ENCODE peak calls at places on chromosomes 7 and 10, in ten cellular contexts. One of them, this sample, is unnamed.
A peak's percentile ranks its signal among the peaks of the same experiment; 100 is the strongest.

GRCh38 chr10:12348870-12349627 is at the start of gene CAMK1D:
- DNase-seq in stomach: peak; percentile 77
- DNase-seq in sigmoid colon: peak; percentile 94
- DNase-seq in RWPE1: peak; percentile 53
- DNase-seq in Peyer's patch: peak; percentile 89
- DNase-seq in AG04450: peak; percentile 37
- DNase-seq in PC-3: peak; percentile 32
- DNase-seq in ascending aorta: peak; percentile 90
- DNase-seq in neural progenitor cell: peak; percentile 89
- DNase-seq in MM.1S: peak; percentile 89
- DNase-seq in this sample: peak; percentile 90

GRCh38 chr10:70368774-70369482 is 13.5 kb downstream of the LRRC20 start:
- DNase-seq in stomach: no peak
- DNase-seq in sigmoid colon: no peak
- DNase-seq in RWPE1: no peak
- DNase-seq in Peyer's patch: no peak
- DNase-seq in AG04450: no peak
- DNase-seq in PC-3: no peak
- DNase-seq in ascending aorta: no peak
- DNase-seq in neural progenitor cell: no peak
- DNase-seq in MM.1S: no peak
- DNase-seq in this sample: no peak

GRCh38 chr10:131678171-131678570 is 222.6 kb upstream of the PPP2R2D start:
- DNase-seq in stomach: no peak
- DNase-seq in sigmoid colon: no peak
- DNase-seq in RWPE1: no peak
- DNase-seq in Peyer's patch: peak; percentile 32
- DNase-seq in AG04450: no peak
- DNase-seq in PC-3: no peak
- DNase-seq in ascending aorta: no peak
- DNase-seq in neural progenitor cell: no peak
- DNase-seq in MM.1S: no peak
- DNase-seq in this sample: no peak

GRCh38 chr7:22920664-22921063 is 93.3 kb downstream of the HYCC1 start:
- DNase-seq in stomach: no peak
- DNase-seq in sigmoid colon: no peak
- DNase-seq in RWPE1: no peak
- DNase-seq in Peyer's patch: no peak
- DNase-seq in AG04450: no peak
- DNase-seq in PC-3: peak; percentile 56
- DNase-seq in ascending aorta: no peak
- DNase-seq in neural progenitor cell: peak; percentile 4
- DNase-seq in MM.1S: no peak
- DNase-seq in this sample: no peak

GRCh38 chr7:135197906-135198655 is 13.2 kb downstream of the WDR91 start:
- DNase-seq in stomach: no peak
- DNase-seq in sigmoid colon: no peak
- DNase-seq in RWPE1: no peak
- DNase-seq in Peyer's patch: no peak
- DNase-seq in AG04450: no peak
- DNase-seq in PC-3: no peak
- DNase-seq in ascending aorta: peak; percentile 40
- DNase-seq in neural progenitor cell: no peak
- DNase-seq in MM.1S: no peak
- DNase-seq in this sample: no peak

GRCh38 chr10:1526427-1527055 is 210.8 kb downstream of the ADARB2 start:
- DNase-seq in stomach: no peak
- DNase-seq in sigmoid colon: peak; percentile 44
- DNase-seq in RWPE1: no peak
- DNase-seq in Peyer's patch: no peak
- DNase-seq in AG04450: no peak
- DNase-seq in PC-3: no peak
- DNase-seq in ascending aorta: no peak
- DNase-seq in neural progenitor cell: no peak
- DNase-seq in MM.1S: no peak
- DNase-seq in this sample: no peak

GRCh38 chr10:78830062-78830974 is 238.4 kb upstream of the ZMIZ1 start:
- DNase-seq in stomach: no peak
- DNase-seq in sigmoid colon: no peak
- DNase-seq in RWPE1: peak; percentile 23
- DNase-seq in Peyer's patch: no peak
- DNase-seq in AG04450: peak; percentile 11
- DNase-seq in PC-3: peak; percentile 99
- DNase-seq in ascending aorta: no peak
- DNase-seq in neural progenitor cell: no peak
- DNase-seq in MM.1S: no peak
- DNase-seq in this sample: no peak

GRCh38 chr10:74175510-74176379 is 24.7 kb downstream of the ADK start:
- DNase-seq in stomach: no peak
- DNase-seq in sigmoid colon: no peak
- DNase-seq in RWPE1: no peak
- DNase-seq in Peyer's patch: no peak
- DNase-seq in AG04450: no peak
- DNase-seq in PC-3: no peak
- DNase-seq in ascending aorta: no peak
- DNase-seq in neural progenitor cell: no peak
- DNase-seq in MM.1S: peak; percentile 28
- DNase-seq in this sample: no peak

GRCh38 chr7:23680417-23681405 is 712 bp downstream of the FAM221A start:
- DNase-seq in stomach: peak; percentile 82
- DNase-seq in sigmoid colon: peak; percentile 80
- DNase-seq in RWPE1: peak; percentile 41
- DNase-seq in Peyer's patch: peak; percentile 82
- DNase-seq in AG04450: no peak
- DNase-seq in PC-3: peak; percentile 77
- DNase-seq in ascending aorta: peak; percentile 77
- DNase-seq in neural progenitor cell: peak; percentile 89
- DNase-seq in MM.1S: no peak
- DNase-seq in this sample: peak; percentile 30

GRCh38 chr7:105853931-105854419 is 22.4 kb downstream of the ATXN7L1 start:
- DNase-seq in stomach: no peak
- DNase-seq in sigmoid colon: peak; percentile 79
- DNase-seq in RWPE1: no peak
- DNase-seq in Peyer's patch: no peak
- DNase-seq in AG04450: no peak
- DNase-seq in PC-3: no peak
- DNase-seq in ascending aorta: peak; percentile 52
- DNase-seq in neural progenitor cell: peak; percentile 45
- DNase-seq in MM.1S: no peak
- DNase-seq in this sample: no peak

GRCh38 chr10:98881789-98882188 is 353.9 kb downstream of the HPSE2 start:
- DNase-seq in stomach: no peak
- DNase-seq in sigmoid colon: no peak
- DNase-seq in RWPE1: no peak
- DNase-seq in Peyer's patch: no peak
- DNase-seq in AG04450: no peak
- DNase-seq in PC-3: no peak
- DNase-seq in ascending aorta: no peak
- DNase-seq in neural progenitor cell: no peak
- DNase-seq in MM.1S: no peak
- DNase-seq in this sample: no peak

GRCh38 chr7:96116173-96116572 is 205.7 kb downstream of the SLC25A13 start:
- DNase-seq in stomach: no peak
- DNase-seq in sigmoid colon: no peak
- DNase-seq in RWPE1: no peak
- DNase-seq in Peyer's patch: no peak
- DNase-seq in AG04450: no peak
- DNase-seq in PC-3: no peak
- DNase-seq in ascending aorta: no peak
- DNase-seq in neural progenitor cell: no peak
- DNase-seq in MM.1S: no peak
- DNase-seq in this sample: no peak

GRCh38 chr7:135673360-135673706 is 11.0 kb downstream of the STMP1 start:
- DNase-seq in stomach: no peak
- DNase-seq in sigmoid colon: no peak
- DNase-seq in RWPE1: no peak
- DNase-seq in Peyer's patch: no peak
- DNase-seq in AG04450: no peak
- DNase-seq in PC-3: peak; percentile 76
- DNase-seq in ascending aorta: no peak
- DNase-seq in neural progenitor cell: no peak
- DNase-seq in MM.1S: no peak
- DNase-seq in this sample: no peak

GRCh38 chr7:81774496-81774895 is 4.6 kb upstream of the HGF start:
- DNase-seq in stomach: no peak
- DNase-seq in sigmoid colon: no peak
- DNase-seq in RWPE1: no peak
- DNase-seq in Peyer's patch: no peak
- DNase-seq in AG04450: no peak
- DNase-seq in PC-3: peak; percentile 3
- DNase-seq in ascending aorta: no peak
- DNase-seq in neural progenitor cell: no peak
- DNase-seq in MM.1S: no peak
- DNase-seq in this sample: no peak

GRCh38 chr7:81769891-81770818 is at the start of gene HGF:
- DNase-seq in stomach: peak; percentile 37
- DNase-seq in sigmoid colon: peak; percentile 83
- DNase-seq in RWPE1: no peak
- DNase-seq in Peyer's patch: no peak
- DNase-seq in AG04450: peak; percentile 70
- DNase-seq in PC-3: peak; percentile 58
- DNase-seq in ascending aorta: peak; percentile 79
- DNase-seq in neural progenitor cell: peak; percentile 47
- DNase-seq in MM.1S: no peak
- DNase-seq in this sample: no peak

GRCh38 chr7:81770823-81771222 is 976 bp upstream of the HGF start:
- DNase-seq in stomach: no peak
- DNase-seq in sigmoid colon: no peak
- DNase-seq in RWPE1: no peak
- DNase-seq in Peyer's patch: no peak
- DNase-seq in AG04450: no peak
- DNase-seq in PC-3: no peak
- DNase-seq in ascending aorta: no peak
- DNase-seq in neural progenitor cell: no peak
- DNase-seq in MM.1S: no peak
- DNase-seq in this sample: no peak

GRCh38 chr7:81767883-81768282 is 2.0 kb downstream of the HGF start:
- DNase-seq in stomach: no peak
- DNase-seq in sigmoid colon: no peak
- DNase-seq in RWPE1: no peak
- DNase-seq in Peyer's patch: no peak
- DNase-seq in AG04450: no peak
- DNase-seq in PC-3: no peak
- DNase-seq in ascending aorta: no peak
- DNase-seq in neural progenitor cell: no peak
- DNase-seq in MM.1S: no peak
- DNase-seq in this sample: no peak

GRCh38 chr7:81768951-81769778 is 682 bp downstream of the HGF start:
- DNase-seq in stomach: no peak
- DNase-seq in sigmoid colon: no peak
- DNase-seq in RWPE1: no peak
- DNase-seq in Peyer's patch: no peak
- DNase-seq in AG04450: no peak
- DNase-seq in PC-3: no peak
- DNase-seq in ascending aorta: no peak
- DNase-seq in neural progenitor cell: no peak
- DNase-seq in MM.1S: no peak
- DNase-seq in this sample: no peak
- H3K27ac ChIP-seq in stomach: no peak overlapping the region
- H3K27ac ChIP-seq in sigmoid colon: peak overlapping the region; percentile 60
- H3K27ac ChIP-seq in RWPE1: no peak overlapping the region
- H3K27ac ChIP-seq in Peyer's patch: peak overlapping the region; percentile 3
- H3K27ac ChIP-seq in AG04450: peak overlapping the region; percentile 23
- H3K27ac ChIP-seq in PC-3: no peak overlapping the region
- H3K27ac ChIP-seq in ascending aorta: peak overlapping the region; percentile 64
- H3K27ac ChIP-seq in neural progenitor cell: no peak overlapping the region
- H3K27ac ChIP-seq in MM.1S: no peak overlapping the region
- H3K27ac ChIP-seq in this sample: no peak overlapping the region

DNA sequence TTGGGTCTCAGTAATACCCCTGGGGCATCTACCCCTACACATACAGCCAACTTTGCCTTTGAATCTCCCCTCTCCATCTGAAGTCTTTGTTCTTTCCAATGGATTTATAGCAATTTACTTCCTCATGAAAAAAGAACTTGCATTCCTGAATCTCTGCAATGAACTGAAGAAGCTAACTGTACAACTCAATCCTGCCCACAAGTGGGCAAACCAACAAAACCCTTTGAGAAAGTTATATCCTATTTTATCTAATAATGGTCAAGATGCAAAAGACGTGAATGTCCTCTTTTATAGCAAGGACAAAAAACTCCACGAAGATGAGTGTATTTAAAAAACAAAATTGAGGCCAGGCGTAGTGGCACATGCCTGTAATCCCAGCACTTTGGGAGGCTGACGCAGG is 991.3 kb downstream of the LRMDA start:
- DNase-seq in stomach: no peak
- DNase-seq in sigmoid colon: no peak
- DNase-seq in RWPE1: no peak
- DNase-seq in Peyer's patch: no peak
- DNase-seq in AG04450: no peak
- DNase-seq in PC-3: peak; percentile 39
- DNase-seq in ascending aorta: no peak
- DNase-seq in neural progenitor cell: no peak
- DNase-seq in MM.1S: no peak
- DNase-seq in this sample: no peak
- TF ChIP-seq CTCF in stomach: no peak
- TF ChIP-seq CTCF in sigmoid colon: no peak
- TF ChIP-seq CTCF in RWPE1: no peak
- TF ChIP-seq CTCF in Peyer's patch: no peak
- TF ChIP-seq CTCF in AG04450: peak; percentile 37
- TF ChIP-seq CTCF in PC-3: peak; percentile 52
- TF ChIP-seq CTCF in ascending aorta: no peak
- TF ChIP-seq CTCF in neural progenitor cell: no peak
- TF ChIP-seq CTCF in MM.1S: no peak
- TF ChIP-seq CTCF in this sample: no peak

GRCh38 chr7:28686418-28686800 is 271.7 kb downstream of the TRIL start:
- DNase-seq in stomach: no peak
- DNase-seq in sigmoid colon: no peak
- DNase-seq in RWPE1: peak; percentile 52
- DNase-seq in Peyer's patch: no peak
- DNase-seq in AG04450: peak; percentile 38
- DNase-seq in PC-3: peak; percentile 58
- DNase-seq in ascending aorta: peak; percentile 71
- DNase-seq in neural progenitor cell: peak; percentile 80
- DNase-seq in MM.1S: no peak
- DNase-seq in this sample: no peak
- H3K27ac ChIP-seq in stomach: peak overlapping the region; percentile 10
- H3K27ac ChIP-seq in sigmoid colon: peak overlapping the region; percentile 85
- H3K27ac ChIP-seq in RWPE1: peak overlapping the region; percentile 80
- H3K27ac ChIP-seq in Peyer's patch: peak overlapping the region; percentile 49
- H3K27ac ChIP-seq in AG04450: peak overlapping the region; percentile 96
- H3K27ac ChIP-seq in PC-3: peak overlapping the region; percentile 78
- H3K27ac ChIP-seq in ascending aorta: peak overlapping the region; percentile 80
- H3K27ac ChIP-seq in neural progenitor cell: peak overlapping the region; percentile 94
- H3K27ac ChIP-seq in MM.1S: no peak overlapping the region
- H3K27ac ChIP-seq in this sample: no peak overlapping the region

DNA sequence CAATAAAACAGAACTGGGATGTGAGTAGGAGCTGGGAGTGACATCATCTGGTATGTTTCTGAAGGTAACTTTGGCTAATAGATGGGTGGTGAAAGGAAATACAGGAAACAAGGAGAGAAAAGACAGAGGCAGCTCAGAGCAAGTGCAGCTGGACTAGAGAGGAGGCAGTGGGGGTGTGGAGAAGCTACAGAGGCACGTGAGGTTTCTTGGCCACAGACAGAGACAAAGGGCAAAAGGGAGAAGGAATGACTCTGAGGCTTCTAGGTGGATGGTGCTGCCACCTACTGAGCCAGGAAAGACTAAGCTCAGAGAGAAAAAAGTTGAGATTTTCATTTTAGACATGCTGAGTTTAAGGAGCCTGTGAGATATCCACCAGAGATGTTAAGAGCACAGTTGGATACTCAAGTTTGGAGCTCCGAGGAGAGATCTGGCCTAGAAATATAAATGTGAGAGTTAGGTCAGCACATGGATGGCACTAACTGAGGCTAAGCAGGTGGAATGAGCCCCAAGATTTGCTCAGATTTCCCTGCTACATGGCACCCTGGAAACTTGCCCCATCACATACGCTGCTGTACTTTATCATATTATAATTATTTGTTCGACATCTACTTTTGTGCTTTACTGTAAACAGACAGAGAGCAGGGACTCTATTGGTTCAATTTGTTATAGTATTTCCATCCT is 293.0 kb upstream of the IMMP2L start:
- DNase-seq in stomach: peak; percentile 27
- DNase-seq in sigmoid colon: no peak
- DNase-seq in RWPE1: peak; percentile 27
- DNase-seq in Peyer's patch: no peak
- DNase-seq in AG04450: peak; percentile 68
- DNase-seq in PC-3: peak; percentile 62
- DNase-seq in ascending aorta: no peak
- DNase-seq in neural progenitor cell: peak; percentile 59
- DNase-seq in MM.1S: peak; percentile 75
- DNase-seq in this sample: no peak
- TF ChIP-seq CTCF in stomach: no peak
- TF ChIP-seq CTCF in sigmoid colon: no peak
- TF ChIP-seq CTCF in RWPE1: peak; percentile 42
- TF ChIP-seq CTCF in Peyer's patch: peak; percentile 42
- TF ChIP-seq CTCF in AG04450: peak; percentile 82
- TF ChIP-seq CTCF in PC-3: peak; percentile 71
- TF ChIP-seq CTCF in ascending aorta: peak; percentile 59
- TF ChIP-seq CTCF in neural progenitor cell: peak; percentile 51
- TF ChIP-seq CTCF in MM.1S: peak; percentile 68
- TF ChIP-seq CTCF in this sample: no peak